ENCODE peak calls at places on chromosome 2, in four cellular contexts. One of them, this sample, is unnamed.

GRCh38 chr2:104852161-104852689 is 1.7 kb upstream of the POU3F3 start:
- DNase-seq in GM12878: no peak
- DNase-seq in K562: no peak
- DNase-seq in HepG2: no peak
- DNase-seq in this sample: no peak

GRCh38 chr2:2038746-2039530 is 292.1 kb downstream of the MYT1L start:
- DNase-seq in GM12878: no peak
- DNase-seq in K562: no peak
- DNase-seq in HepG2: no peak
- DNase-seq in this sample: no peak

GRCh38 chr2:64525323-64525625 is 1.1 kb downstream of the AFTPH start:
- DNase-seq in GM12878: no peak
- DNase-seq in K562: peak; percentile 18
- DNase-seq in HepG2: peak; percentile 28
- DNase-seq in this sample: no peak

GRCh38 chr2:151063271-151063670 is 198.4 kb downstream of the RBM43 start:
- DNase-seq in GM12878: no peak
- DNase-seq in K562: no peak
- DNase-seq in HepG2: no peak
- DNase-seq in this sample: no peak

GRCh38 chr2:224252601-224253000 is 149.3 kb downstream of the FAM124B start:
- DNase-seq in GM12878: no peak
- DNase-seq in K562: no peak
- DNase-seq in HepG2: no peak
- DNase-seq in this sample: no peak

GRCh38 chr2:43074052-43074451 is 152.4 kb downstream of the ZFP36L2 start:
- DNase-seq in GM12878: no peak
- DNase-seq in K562: no peak
- DNase-seq in HepG2: no peak
- DNase-seq in this sample: no peak

GRCh38 chr2:167491788-167492187 is 603.5 kb downstream of the XIRP2 start:
- DNase-seq in GM12878: no peak
- DNase-seq in K562: no peak
- DNase-seq in HepG2: no peak
- DNase-seq in this sample: no peak

GRCh38 chr2:201880620-201881381 is 74.5 kb downstream of the CDK15 start:
- DNase-seq in GM12878: no peak
- DNase-seq in K562: peak; percentile 26
- DNase-seq in HepG2: no peak
- DNase-seq in this sample: no peak

GRCh38 chr2:240296104-240296406 is 139.4 kb upstream of the GPC1 start:
- DNase-seq in GM12878: no peak
- DNase-seq in K562: no peak
- DNase-seq in HepG2: no peak
- DNase-seq in this sample: no peak

GRCh38 chr2:54528311-54528945 is 72.3 kb downstream of the SPTBN1 start:
- DNase-seq in GM12878: no peak
- DNase-seq in K562: no peak
- DNase-seq in HepG2: no peak
- DNase-seq in this sample: no peak

GRCh38 chr2:68320118-68320641 is 431 bp upstream of the CNRIP1 start:
- DNase-seq in GM12878: no peak
- DNase-seq in K562: peak; percentile 35
- DNase-seq in HepG2: no peak
- DNase-seq in this sample: peak; percentile 29

GRCh38 chr2:85607268-85608215 is 4.3 kb downstream of the C2orf68 start:
- DNase-seq in GM12878: no peak
- DNase-seq in K562: no peak
- DNase-seq in HepG2: peak; percentile 37
- DNase-seq in this sample: no peak

GRCh38 chr2:237581751-237582746 is 8.5 kb downstream of the RAB17 start:
- DNase-seq in GM12878: peak; percentile 35
- DNase-seq in K562: peak; percentile 15
- DNase-seq in HepG2: peak; percentile 82
- DNase-seq in this sample: peak; percentile 46

GRCh38 chr2:166017208-166017607 is 63.6 kb upstream of the TTC21B start:
- DNase-seq in GM12878: no peak
- DNase-seq in K562: no peak
- DNase-seq in HepG2: no peak
- DNase-seq in this sample: no peak

GRCh38 chr2:207854484-207855386 is 85.0 kb upstream of the FZD5 start:
- DNase-seq in GM12878: no peak
- DNase-seq in K562: no peak
- DNase-seq in HepG2: no peak
- DNase-seq in this sample: no peak

GRCh38 chr2:197615033-197615652 is 60.2 kb downstream of the RFTN2 start:
- DNase-seq in GM12878: no peak
- DNase-seq in K562: no peak
- DNase-seq in HepG2: peak; percentile 27
- DNase-seq in this sample: no peak

GRCh38 chr2:3535794-3536681 is 16.7 kb upstream of the ADI1 start:
- DNase-seq in GM12878: no peak
- DNase-seq in K562: peak; percentile 66
- DNase-seq in HepG2: peak; percentile 88
- DNase-seq in this sample: no peak

GRCh38 chr2:101718479-101718878 is 21.0 kb downstream of the MAP4K4 start:
- DNase-seq in GM12878: no peak
- DNase-seq in K562: no peak
- DNase-seq in HepG2: no peak
- DNase-seq in this sample: no peak

GRCh38 chr2:230520061-230520874 is 104.3 kb downstream of the SP100 start:
- DNase-seq in GM12878: no peak
- DNase-seq in K562: no peak
- DNase-seq in HepG2: no peak
- DNase-seq in this sample: no peak

GRCh38 chr2:240131941-240132650 is 4.0 kb downstream of the COPS9 start:
- DNase-seq in GM12878: no peak
- DNase-seq in K562: no peak
- DNase-seq in HepG2: no peak
- DNase-seq in this sample: no peak

GRCh38 chr2:180494286-180494685 is 486.1 kb upstream of the UBE2E3 start:
- DNase-seq in GM12878: no peak
- DNase-seq in K562: no peak
- DNase-seq in HepG2: no peak
- DNase-seq in this sample: no peak

GRCh38 chr2:219769044-219770030 is 141.9 kb downstream of the SLC4A3 start:
- DNase-seq in GM12878: no peak
- DNase-seq in K562: no peak
- DNase-seq in HepG2: no peak
- DNase-seq in this sample: no peak

DNA sequence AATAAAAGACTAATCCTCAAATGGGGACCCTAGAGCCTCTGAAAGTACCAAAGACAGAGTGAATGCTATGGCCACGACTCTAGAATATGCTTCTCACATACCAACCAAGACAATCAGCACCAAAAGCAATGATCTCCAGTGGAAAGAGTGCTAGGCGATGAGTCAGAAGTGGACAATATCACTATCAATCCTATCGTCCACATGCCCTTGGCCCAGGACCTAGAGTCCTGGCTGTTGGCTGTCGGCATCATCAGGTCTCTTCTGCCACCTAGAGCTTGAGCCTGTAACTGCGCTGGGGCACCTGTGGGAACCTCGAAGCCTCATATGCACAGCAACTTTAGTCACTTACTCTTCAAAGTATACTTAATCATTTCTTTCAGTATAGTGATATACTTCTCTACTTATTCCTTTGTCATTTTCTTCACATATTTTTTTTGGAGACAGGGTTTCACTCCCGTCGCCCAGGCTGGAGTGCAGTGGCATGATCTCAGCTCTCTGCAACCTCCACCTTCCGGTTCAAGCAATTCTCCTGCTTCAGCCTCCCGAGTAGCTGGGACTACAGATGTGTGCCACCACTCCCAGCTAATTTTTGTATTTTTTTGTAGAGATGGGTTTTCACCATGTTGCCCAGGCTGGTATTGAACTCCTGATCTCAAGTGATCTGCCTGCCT is 29.7 kb downstream of the NOL10 start:
- DNase-seq in GM12878: no peak
- DNase-seq in K562: peak; percentile 71
- DNase-seq in HepG2: peak; percentile 48
- DNase-seq in this sample: peak; percentile 63
- TF ChIP-seq BHLHE40 in GM12878: no peak
- TF ChIP-seq BHLHE40 in K562: peak; percentile 57
- TF ChIP-seq BHLHE40 in HepG2: no peak
- TF ChIP-seq BHLHE40 in this sample: no peak

GRCh38 chr2:9235388-9236344 is 29.1 kb downstream of the ASAP2 start:
- DNase-seq in GM12878: no peak
- DNase-seq in K562: no peak
- DNase-seq in HepG2: peak; percentile 17
- DNase-seq in this sample: no peak
- TF ChIP-seq TARDBP in GM12878: no peak
- TF ChIP-seq TARDBP in K562: no peak
- TF ChIP-seq TARDBP in HepG2: no peak
- TF ChIP-seq TARDBP in this sample: no peak

DNA sequence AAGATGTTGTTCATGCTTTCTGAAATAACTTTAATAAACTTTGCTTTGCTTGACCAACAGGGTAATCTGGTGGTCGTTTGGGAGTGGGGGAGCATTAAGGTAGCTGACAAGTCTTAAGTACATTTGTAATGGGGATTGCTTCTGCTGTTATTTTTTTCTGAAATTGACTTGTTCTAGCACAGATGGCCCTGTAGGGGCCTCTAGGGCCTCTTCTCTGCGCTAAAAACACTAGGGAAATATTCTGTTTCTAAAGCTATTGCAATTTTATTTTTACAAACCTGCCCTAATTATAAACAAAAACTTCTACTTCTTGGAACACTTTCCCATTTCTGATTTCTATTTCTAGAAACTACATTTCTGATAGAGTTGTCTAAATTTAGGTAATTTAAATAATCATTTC is 191.3 kb upstream of the KCNJ3 start:
- DNase-seq in GM12878: no peak
- DNase-seq in K562: no peak
- DNase-seq in HepG2: no peak
- DNase-seq in this sample: peak; percentile 20
- TF ChIP-seq FOXM1 in GM12878: no peak
- TF ChIP-seq FOXM1 in K562: no peak
- TF ChIP-seq FOXM1 in HepG2: no peak
- TF ChIP-seq FOXM1 in this sample: no peak

DNA sequence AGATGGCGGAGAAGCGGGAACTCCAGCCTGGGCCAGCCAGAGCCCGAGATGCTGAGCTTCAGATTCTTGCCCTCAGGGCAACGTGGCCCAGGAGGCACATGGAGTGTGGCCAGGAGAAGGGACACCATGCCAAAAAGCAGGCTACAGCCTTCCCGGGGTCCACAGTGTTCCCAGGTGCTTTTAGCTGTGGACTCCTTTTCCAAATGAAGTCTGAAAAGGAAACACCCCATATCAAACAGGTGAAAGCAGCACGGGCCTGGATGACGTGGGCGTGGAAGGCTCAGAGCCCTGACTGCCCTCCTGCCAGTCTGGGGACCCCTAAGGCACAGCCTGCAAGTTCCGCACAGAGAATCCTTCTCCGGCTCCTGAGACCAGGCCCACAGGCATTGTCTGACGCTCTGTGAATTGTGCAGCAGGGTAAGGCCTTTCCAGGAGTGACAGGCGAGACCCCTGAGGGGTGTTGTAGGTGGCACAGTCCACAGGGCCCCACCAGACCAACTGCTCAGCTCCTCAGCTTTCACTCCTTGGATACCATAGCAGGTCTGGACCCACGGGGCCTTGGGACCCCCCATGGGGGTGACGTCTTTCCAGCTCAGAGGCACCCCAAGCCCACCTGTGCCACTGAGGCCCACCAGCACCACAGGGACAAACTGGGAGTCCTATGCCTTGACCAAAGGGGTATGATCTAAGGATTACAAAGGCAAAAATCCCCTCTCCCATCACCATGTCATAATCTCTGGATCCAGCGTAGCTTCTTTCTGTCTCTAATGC is 69.6 kb upstream of the RAB6C start:
- DNase-seq in GM12878: no peak
- DNase-seq in K562: no peak
- DNase-seq in HepG2: no peak
- DNase-seq in this sample: no peak
- TF ChIP-seq BHLHE40 in GM12878: no peak
- TF ChIP-seq BHLHE40 in K562: no peak
- TF ChIP-seq BHLHE40 in HepG2: no peak
- TF ChIP-seq BHLHE40 in this sample: no peak

GRCh38 chr2:141260895-141261294 is 869.9 kb downstream of the LRP1B start:
- DNase-seq in GM12878: no peak
- DNase-seq in K562: no peak
- DNase-seq in HepG2: no peak
- DNase-seq in this sample: no peak

GRCh38 chr2:141259683-141260082 is 871.1 kb downstream of the LRP1B start:
- DNase-seq in GM12878: no peak
- DNase-seq in K562: no peak
- DNase-seq in HepG2: no peak
- DNase-seq in this sample: no peak

DNA sequence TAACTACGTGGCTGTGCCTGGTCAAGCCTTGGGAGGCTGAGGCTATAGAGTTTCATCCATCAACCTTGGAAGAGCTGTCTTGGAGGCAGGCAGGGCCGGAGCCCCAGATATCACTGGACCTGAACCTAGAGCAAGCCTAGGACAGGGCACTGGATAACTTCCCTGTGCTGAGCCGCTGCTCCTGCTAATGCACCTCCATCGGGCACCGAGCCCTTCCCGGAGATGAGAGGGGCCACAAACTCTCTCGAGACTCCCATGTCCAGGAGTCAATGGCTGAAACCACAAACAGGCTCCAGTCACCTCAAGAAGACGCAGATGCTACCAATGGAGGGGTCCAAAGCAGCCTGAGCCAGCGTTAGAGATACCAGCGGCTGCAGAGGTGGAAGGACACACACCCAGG is 866.0 kb downstream of the LRP1B start:
- DNase-seq in GM12878: no peak
- DNase-seq in K562: no peak
- DNase-seq in HepG2: no peak
- DNase-seq in this sample: no peak
- TF ChIP-seq TARDBP in GM12878: no peak
- TF ChIP-seq TARDBP in K562: no peak
- TF ChIP-seq TARDBP in HepG2: no peak
- TF ChIP-seq TARDBP in this sample: no peak

GRCh38 chr2:98571121-98571701 is 37.1 kb downstream of the COA5 start:
- DNase-seq in GM12878: no peak
- DNase-seq in K562: no peak
- DNase-seq in HepG2: no peak
- DNase-seq in this sample: no peak

GRCh38 chr2:98571796-98572195 is 36.5 kb downstream of the COA5 start:
- DNase-seq in GM12878: no peak
- DNase-seq in K562: no peak
- DNase-seq in HepG2: no peak
- DNase-seq in this sample: no peak

GRCh38 chr2:98572211-98572610 is 36.1 kb downstream of the COA5 start:
- DNase-seq in GM12878: no peak
- DNase-seq in K562: no peak
- DNase-seq in HepG2: no peak
- DNase-seq in this sample: no peak

GRCh38 chr2:98573426-98573825 is 34.9 kb downstream of the COA5 start:
- DNase-seq in GM12878: no peak
- DNase-seq in K562: no peak
- DNase-seq in HepG2: no peak
- DNase-seq in this sample: no peak

DNA sequence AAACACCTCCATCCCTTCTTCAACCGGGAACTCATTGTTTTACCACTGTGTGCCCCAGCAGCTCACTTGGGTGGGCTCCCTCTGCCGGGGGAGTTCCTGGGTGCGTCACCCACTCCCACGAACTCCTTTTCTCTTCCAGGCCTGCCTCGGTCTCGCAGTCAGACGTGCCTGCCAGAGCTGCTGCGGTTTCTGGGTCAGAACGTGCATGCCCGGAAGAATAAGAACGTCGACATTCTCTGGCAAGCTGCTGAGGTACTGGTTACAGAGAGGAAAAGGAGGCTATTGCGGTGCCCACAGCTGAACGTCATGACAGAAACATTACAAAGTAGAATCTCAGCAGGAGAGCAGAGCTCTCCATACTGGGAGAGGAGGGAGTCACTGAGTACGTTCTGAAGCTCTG is 35.6 kb downstream of the COA5 start:
- DNase-seq in GM12878: no peak
- DNase-seq in K562: no peak
- DNase-seq in HepG2: no peak
- DNase-seq in this sample: no peak
- TF ChIP-seq FOXM1 in GM12878: no peak
- TF ChIP-seq FOXM1 in K562: no peak
- TF ChIP-seq FOXM1 in HepG2: no peak
- TF ChIP-seq FOXM1 in this sample: no peak

This sample was measured in HEK293T.